ENCODE peak calls at places on chromosomes 12 and 14, in four cellular contexts. P is D721Med, V is nephron progenitor cell, O is GM12864. R is an unnamed sample.

GRCh38 chr12:3770891-3771290 is 18.0 kb upstream of the CRACR2A start:
- DNase-seq in O (no peak), V (no peak), P (no peak), R (no peak)

GRCh38 chr14:42513837-42514236 is 907.2 kb downstream of the LRFN5 start:
- DNase-seq in V (no peak), P (no peak), O (no peak), R (no peak)

GRCh38 chr12:111434680-111435338 is 29.1 kb downstream of the SH2B3 start:
- DNase-seq in P (no peak), V (no peak), O (peak), R (peak)

GRCh38 chr12:98291828-98292227 is 223.6 kb upstream of the TMPO start:
- DNase-seq in V (no peak), O (no peak), P (no peak), R (no peak)

GRCh38 chr12:111430418-111431353 is 25.0 kb downstream of the SH2B3 start:
- DNase-seq in O (no peak), V (no peak), P (no peak), R (peak)

GRCh38 chr12:131675126-131676080 is 35.5 kb upstream of the SFSWAP start:
- DNase-seq in O (no peak), V (no peak), P (no peak), R (no peak)

GRCh38 chr12:78888583-78888982 is 24.0 kb downstream of the SYT1 start:
- DNase-seq in P (no peak), O (peak), V (no peak), R (peak)

GRCh38 chr12:124379379-124379937 is 84.6 kb downstream of the RFLNA start:
- DNase-seq in P (no peak), O (no peak), V (no peak), R (no peak)

GRCh38 chr14:77407158-77407557 is 16.2 kb downstream of the NOXRED1 start:
- DNase-seq in O (no peak), P (no peak), V (no peak), R (no peak)

GRCh38 chr12:21183721-21184275 is 52.8 kb downstream of the SLCO1B1 start:
- DNase-seq in O (no peak), V (no peak), P (no peak), R (no peak)

GRCh38 chr14:30211326-30211725 is 283.7 kb upstream of the PRKD1 start:
- DNase-seq in V (no peak), O (no peak), P (no peak), R (no peak)

GRCh38 chr14:73124180-73124894 is 12.0 kb upstream of the PSEN1 start:
- DNase-seq in O (no peak), V (no peak), P (no peak), R (no peak)

GRCh38 chr14:31968107-31968810 is 108.8 kb upstream of the ARHGAP5 start:
- DNase-seq in P (no peak), O (no peak), V (no peak), R (no peak)

GRCh38 chr12:105451211-105451610 is 120.7 kb downstream of the C12orf75 start:
- DNase-seq in P (no peak), O (no peak), V (no peak), R (no peak)

GRCh38 chr12:101424620-101425019 is 17.0 kb upstream of the ARL1 start:
- DNase-seq in O (no peak), P (no peak), V (no peak), R (no peak)

GRCh38 chr12:69352904-69353303 is 4.7 kb downstream of the LYZ start:
- DNase-seq in V (no peak), P (no peak), O (no peak), R (no peak)

GRCh38 chr12:24380122-24380521 is 430.7 kb upstream of the SOX5 start:
- DNase-seq in V (no peak), O (no peak), P (peak), R (no peak)

GRCh38 chr14:84312551-84312950 is 1217.4 kb upstream of the FLRT2 start:
- DNase-seq in P (no peak), O (no peak), V (no peak), R (no peak)

GRCh38 chr12:110135806-110136205 is 11.6 kb downstream of the IFT81 start:
- DNase-seq in V (no peak), O (no peak), P (no peak), R (no peak)

GRCh38 chr14:53391156-53391555 is 238.0 kb upstream of the DDHD1 start:
- DNase-seq in V (no peak), O (no peak), P (no peak), R (no peak)

GRCh38 chr12:2358986-2359658 is 306.3 kb downstream of the CACNA1C start:
- DNase-seq in O (no peak), P (no peak), V (no peak), R (no peak)
- TF ChIP-seq CTCF in O (peak), P (peak), V (no peak), R (no peak)

GRCh38 chr14:58752280-58752679 is 114.5 kb downstream of the DACT1 start:
- DNase-seq in V (no peak), O (no peak), P (no peak), R (no peak)
- TF ChIP-seq CTCF in V (no peak), O (no peak), P (no peak), R (no peak)

GRCh38 chr12:53684654-53685220 is 8.9 kb upstream of the ATP5MC2 start:
- DNase-seq in V (no peak), P (no peak), O (no peak), R (no peak)

GRCh38 chr12:53688134-53688533 is 12.3 kb upstream of the ATP5MC2 start:
- DNase-seq in V (no peak), P (no peak), O (no peak), R (no peak)

GRCh38 chr12:53683494-53683893 is 7.6 kb upstream of the ATP5MC2 start:
- DNase-seq in O (no peak), P (no peak), V (no peak), R (no peak)

DNA sequence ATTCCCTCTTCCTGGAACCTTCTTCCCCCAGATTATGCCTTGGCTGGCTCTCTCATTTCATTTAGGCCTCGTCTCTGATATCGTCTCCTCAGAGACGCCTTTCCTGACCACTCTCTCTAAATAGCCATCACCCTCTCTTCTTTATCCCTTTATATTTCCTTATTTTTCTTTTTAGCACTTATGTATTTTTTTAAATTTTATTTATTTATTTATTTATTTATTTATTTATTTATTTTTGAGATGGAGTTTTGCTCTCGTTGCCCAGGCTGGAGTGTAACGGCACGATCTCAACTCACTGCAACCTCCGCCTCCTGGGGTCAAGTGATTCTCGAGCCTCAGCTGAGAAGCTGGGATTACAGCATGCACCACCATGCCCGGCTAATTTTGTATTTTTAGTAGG is 8.1 kb upstream of the ATP5MC2 start:
- DNase-seq in V (no peak), P (no peak), O (no peak), R (no peak)
- TF ChIP-seq CTCF in V (no peak), P (no peak), O (no peak), R (no peak)

DNA sequence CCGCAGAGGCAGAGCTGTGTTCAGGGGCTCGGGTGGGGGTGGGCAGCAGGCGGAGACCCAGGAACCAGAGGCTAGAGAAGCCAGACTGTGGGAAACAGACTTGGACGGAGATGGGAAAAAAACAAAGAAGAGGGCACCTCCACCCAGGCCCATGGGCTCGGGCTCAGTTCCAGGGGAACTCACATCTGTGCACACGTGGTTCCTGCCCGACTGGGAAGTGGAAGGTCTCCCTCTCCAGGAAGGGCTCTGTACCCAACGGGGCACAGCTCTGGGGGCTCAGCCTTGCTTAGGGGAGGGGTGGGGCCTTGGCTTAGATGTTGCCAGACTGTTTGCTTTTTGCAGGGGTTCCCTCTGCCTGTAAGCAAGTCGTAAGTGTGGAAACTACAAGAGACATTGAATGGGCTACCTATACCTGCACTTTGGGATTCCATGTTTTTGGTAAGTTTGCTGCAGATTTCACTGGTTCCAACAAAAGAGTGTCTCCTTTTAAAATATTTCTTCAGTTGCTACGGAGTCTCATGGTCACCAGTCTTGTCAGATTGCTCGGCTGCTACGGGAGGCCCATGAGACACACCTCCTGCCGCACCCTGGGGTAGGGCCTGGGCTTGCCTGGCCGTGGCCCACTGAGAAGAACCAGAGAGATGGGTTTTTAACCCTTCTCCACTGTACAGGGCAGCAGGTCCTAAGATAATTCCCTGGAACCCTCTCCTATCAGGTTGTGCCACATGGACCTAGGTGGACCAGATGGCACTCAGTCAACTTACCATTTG is 127.6 kb upstream of the EVL start:
- DNase-seq in P (no peak), V (no peak), O (no peak), R (no peak)
- TF ChIP-seq CTCF in P (no peak), V (no peak), O (no peak), R (no peak)

R was measured in GM10248.